ENCODE peak calls at places on chromosomes 16 and 17, in six cellular contexts. One of them, this sample, is unnamed.

GRCh38 chr16:74275031-74275636 is 21.5 kb upstream of the PSMD7 start:
- DNase-seq in Calu3: no peak
- DNase-seq in cardiac muscle cell: peak
- DNase-seq in BJ: no peak
- DNase-seq in tibial nerve: no peak
- DNase-seq in spleen: no peak
- DNase-seq in this sample: no peak

GRCh38 chr16:35908942-35909341 is 2449.5 kb downstream of the TP53TG3F start:
- DNase-seq in Calu3: no peak
- DNase-seq in cardiac muscle cell: no peak
- DNase-seq in BJ: no peak
- DNase-seq in tibial nerve: no peak
- DNase-seq in spleen: no peak
- DNase-seq in this sample: no peak

GRCh38 chr16:87072101-87072500 is 245.1 kb downstream of the C16orf95 start:
- DNase-seq in Calu3: no peak
- DNase-seq in cardiac muscle cell: no peak
- DNase-seq in BJ: no peak
- DNase-seq in tibial nerve: no peak
- DNase-seq in spleen: no peak
- DNase-seq in this sample: no peak

GRCh38 chr17:43456661-43457361 is 27.0 kb upstream of the DHX8 start:
- DNase-seq in Calu3: peak
- DNase-seq in cardiac muscle cell: no peak
- DNase-seq in BJ: no peak
- DNase-seq in tibial nerve: peak
- DNase-seq in spleen: no peak
- DNase-seq in this sample: no peak

GRCh38 chr16:67668495-67669157 is 2.0 kb downstream of the C16orf86 start:
- DNase-seq in Calu3: no peak
- DNase-seq in cardiac muscle cell: no peak
- DNase-seq in BJ: no peak
- DNase-seq in tibial nerve: no peak
- DNase-seq in spleen: no peak
- DNase-seq in this sample: no peak

GRCh38 chr17:64009571-64010402 is 10.6 kb downstream of the ICAM2 start:
- DNase-seq in Calu3: no peak
- DNase-seq in cardiac muscle cell: no peak
- DNase-seq in BJ: no peak
- DNase-seq in tibial nerve: no peak
- DNase-seq in spleen: no peak
- DNase-seq in this sample: no peak

GRCh38 chr16:21608647-21609328 is 9.4 kb downstream of the METTL9 start:
- DNase-seq in Calu3: no peak
- DNase-seq in cardiac muscle cell: no peak
- DNase-seq in BJ: no peak
- DNase-seq in tibial nerve: no peak
- DNase-seq in spleen: no peak
- DNase-seq in this sample: no peak

GRCh38 chr17:76408037-76408849 is 23.8 kb downstream of the SPHK1 start:
- DNase-seq in Calu3: peak
- DNase-seq in cardiac muscle cell: peak
- DNase-seq in BJ: no peak
- DNase-seq in tibial nerve: peak
- DNase-seq in spleen: peak
- DNase-seq in this sample: peak

GRCh38 chr17:57782051-57782490 is 37.0 kb upstream of the CCDC182 start:
- DNase-seq in Calu3: no peak
- DNase-seq in cardiac muscle cell: no peak
- DNase-seq in BJ: no peak
- DNase-seq in tibial nerve: no peak
- DNase-seq in spleen: no peak
- DNase-seq in this sample: no peak

GRCh38 chr16:28317040-28317880 is 24.9 kb downstream of the SBK1 start:
- DNase-seq in Calu3: peak
- DNase-seq in cardiac muscle cell: peak
- DNase-seq in BJ: no peak
- DNase-seq in tibial nerve: peak
- DNase-seq in spleen: peak
- DNase-seq in this sample: peak

GRCh38 chr16:57284206-57284951 is at the start of gene PLLP:
- DNase-seq in Calu3: peak
- DNase-seq in cardiac muscle cell: peak
- DNase-seq in BJ: no peak
- DNase-seq in tibial nerve: no peak
- DNase-seq in spleen: no peak
- DNase-seq in this sample: no peak

GRCh38 chr16:66447491-66447890 is 20.4 kb downstream of the BEAN1 start:
- DNase-seq in Calu3: no peak
- DNase-seq in cardiac muscle cell: no peak
- DNase-seq in BJ: no peak
- DNase-seq in tibial nerve: no peak
- DNase-seq in spleen: peak
- DNase-seq in this sample: no peak

GRCh38 chr17:33370384-33370783 is 77.3 kb upstream of the ASIC2 start:
- DNase-seq in Calu3: no peak
- DNase-seq in cardiac muscle cell: no peak
- DNase-seq in BJ: no peak
- DNase-seq in tibial nerve: no peak
- DNase-seq in spleen: no peak
- DNase-seq in this sample: no peak

GRCh38 chr17:37187262-37187661 is 188.5 kb upstream of the C17orf78 start:
- DNase-seq in Calu3: no peak
- DNase-seq in cardiac muscle cell: no peak
- DNase-seq in BJ: peak
- DNase-seq in tibial nerve: no peak
- DNase-seq in spleen: no peak
- DNase-seq in this sample: no peak

GRCh38 chr16:14268073-14268472 is 197.0 kb downstream of the MRTFB start:
- DNase-seq in Calu3: no peak
- DNase-seq in cardiac muscle cell: no peak
- DNase-seq in BJ: no peak
- DNase-seq in tibial nerve: no peak
- DNase-seq in spleen: no peak
- DNase-seq in this sample: no peak

GRCh38 chr16:27827765-27828164 is 235.7 kb downstream of the GSG1L start:
- DNase-seq in Calu3: no peak
- DNase-seq in cardiac muscle cell: no peak
- DNase-seq in BJ: no peak
- DNase-seq in tibial nerve: no peak
- DNase-seq in spleen: peak
- DNase-seq in this sample: peak

GRCh38 chr17:45139533-45139920 is 4.0 kb downstream of the ACBD4 start:
- DNase-seq in Calu3: no peak
- DNase-seq in cardiac muscle cell: no peak
- DNase-seq in BJ: no peak
- DNase-seq in tibial nerve: no peak
- DNase-seq in spleen: peak
- DNase-seq in this sample: peak

GRCh38 chr17:75683467-75684041 is 16.4 kb downstream of the SAP30BP start:
- DNase-seq in Calu3: peak
- DNase-seq in cardiac muscle cell: no peak
- DNase-seq in BJ: no peak
- DNase-seq in tibial nerve: no peak
- DNase-seq in spleen: no peak
- DNase-seq in this sample: peak

GRCh38 chr17:44220211-44221071 is 966 bp upstream of the UBTF start:
- DNase-seq in Calu3: peak
- DNase-seq in cardiac muscle cell: peak
- DNase-seq in BJ: no peak
- DNase-seq in tibial nerve: no peak
- DNase-seq in spleen: peak
- DNase-seq in this sample: no peak

GRCh38 chr17:10735251-10735650 is 5.4 kb upstream of the TMEM220 start:
- DNase-seq in Calu3: no peak
- DNase-seq in cardiac muscle cell: no peak
- DNase-seq in BJ: no peak
- DNase-seq in tibial nerve: no peak
- DNase-seq in spleen: no peak
- DNase-seq in this sample: no peak

DNA sequence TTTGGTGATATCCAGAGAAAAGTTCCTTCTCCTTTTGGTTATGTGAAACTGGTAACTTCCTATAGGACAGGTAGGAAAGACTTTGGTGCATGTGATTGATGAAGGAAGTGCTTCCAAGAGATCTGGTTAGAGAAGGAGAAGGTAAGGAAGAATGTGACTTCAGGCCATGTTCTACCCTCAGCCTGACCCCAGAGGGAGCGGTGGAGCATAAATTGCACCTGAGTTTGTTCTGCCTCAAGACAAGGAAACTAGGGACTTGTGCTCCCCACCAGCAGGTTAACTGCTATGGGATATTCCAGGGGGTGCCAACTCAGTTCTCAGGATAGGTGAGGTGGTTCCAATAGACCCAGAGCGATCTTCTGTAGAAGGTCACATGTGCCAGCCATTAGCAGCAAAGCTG is 299.3 kb upstream of the XYLT1 start:
- DNase-seq in Calu3: no peak
- DNase-seq in cardiac muscle cell: no peak
- DNase-seq in BJ: no peak
- DNase-seq in tibial nerve: no peak
- DNase-seq in spleen: no peak
- DNase-seq in this sample: no peak
- TF ChIP-seq CTCF in Calu3: no peak
- TF ChIP-seq CTCF in cardiac muscle cell: no peak
- TF ChIP-seq CTCF in BJ: no peak
- TF ChIP-seq CTCF in tibial nerve: no peak
- TF ChIP-seq CTCF in spleen: no peak
- TF ChIP-seq CTCF in this sample: no peak

GRCh38 chr17:83067071-83067717 is 12.2 kb upstream of the METRNL start:
- DNase-seq in Calu3: no peak
- DNase-seq in cardiac muscle cell: no peak
- DNase-seq in BJ: no peak
- DNase-seq in tibial nerve: no peak
- DNase-seq in spleen: peak
- DNase-seq in this sample: peak

GRCh38 chr17:83068641-83069570 is 10.5 kb upstream of the METRNL start:
- DNase-seq in Calu3: no peak
- DNase-seq in cardiac muscle cell: no peak
- DNase-seq in BJ: no peak
- DNase-seq in tibial nerve: no peak
- DNase-seq in spleen: peak
- DNase-seq in this sample: peak

GRCh38 chr17:83069571-83069906 is 9.9 kb upstream of the METRNL start:
- DNase-seq in Calu3: no peak
- DNase-seq in cardiac muscle cell: no peak
- DNase-seq in BJ: no peak
- DNase-seq in tibial nerve: no peak
- DNase-seq in spleen: no peak
- DNase-seq in this sample: no peak

GRCh38 chr17:83065660-83066542 is 13.5 kb upstream of the METRNL start:
- DNase-seq in Calu3: no peak
- DNase-seq in cardiac muscle cell: no peak
- DNase-seq in BJ: no peak
- DNase-seq in tibial nerve: no peak
- DNase-seq in spleen: peak
- DNase-seq in this sample: peak

GRCh38 chr17:83067718-83068261 is 11.6 kb upstream of the METRNL start:
- DNase-seq in Calu3: no peak
- DNase-seq in cardiac muscle cell: peak
- DNase-seq in BJ: no peak
- DNase-seq in tibial nerve: no peak
- DNase-seq in spleen: peak
- DNase-seq in this sample: no peak
- TF ChIP-seq CTCF in Calu3: no peak
- TF ChIP-seq CTCF in cardiac muscle cell: peak
- TF ChIP-seq CTCF in BJ: no peak
- TF ChIP-seq CTCF in tibial nerve: peak
- TF ChIP-seq CTCF in spleen: no peak
- TF ChIP-seq CTCF in this sample: peak

DNA sequence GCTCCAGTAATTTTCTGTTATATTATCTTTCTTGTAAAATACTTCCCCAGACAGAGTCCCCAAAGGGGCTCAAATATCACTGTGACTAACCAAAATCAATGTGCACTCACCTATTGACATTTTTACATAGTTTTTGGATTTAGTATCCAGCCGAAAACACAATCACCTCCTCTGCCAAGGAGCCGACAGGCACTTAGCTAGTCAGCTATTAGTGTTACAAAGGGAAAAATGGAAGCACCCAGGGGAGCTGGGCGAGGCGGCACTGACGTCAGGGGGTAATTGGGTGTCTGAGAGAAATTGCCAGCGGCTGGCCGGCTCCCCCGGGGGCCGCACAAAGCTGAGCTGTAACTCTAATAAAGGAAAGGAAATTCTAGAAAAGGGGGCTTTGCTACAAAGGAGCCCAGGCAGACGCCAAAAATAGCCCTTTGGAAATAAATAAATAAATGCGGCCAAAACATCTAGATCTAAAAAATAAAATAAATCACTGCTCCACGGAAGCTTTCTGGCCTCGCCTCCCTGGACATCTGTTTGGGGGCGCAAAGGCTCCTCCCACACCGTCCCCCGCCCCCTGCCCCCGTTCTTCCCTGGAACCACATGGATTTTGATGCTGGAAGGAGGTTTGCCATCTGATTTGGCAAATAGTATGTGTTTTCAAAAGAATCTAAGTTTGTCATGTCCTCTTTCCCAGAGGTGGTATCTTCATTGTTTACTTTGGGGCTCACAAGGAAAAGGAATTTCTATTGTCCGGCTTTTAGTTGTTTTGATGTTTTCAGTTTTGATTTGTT is 156.8 kb downstream of the ZNF423 start:
- DNase-seq in Calu3: no peak
- DNase-seq in cardiac muscle cell: no peak
- DNase-seq in BJ: no peak
- DNase-seq in tibial nerve: peak
- DNase-seq in spleen: no peak
- DNase-seq in this sample: no peak
- TF ChIP-seq CTCF in Calu3: no peak
- TF ChIP-seq CTCF in cardiac muscle cell: no peak
- TF ChIP-seq CTCF in BJ: no peak
- TF ChIP-seq CTCF in tibial nerve: no peak
- TF ChIP-seq CTCF in spleen: no peak
- TF ChIP-seq CTCF in this sample: no peak

DNA sequence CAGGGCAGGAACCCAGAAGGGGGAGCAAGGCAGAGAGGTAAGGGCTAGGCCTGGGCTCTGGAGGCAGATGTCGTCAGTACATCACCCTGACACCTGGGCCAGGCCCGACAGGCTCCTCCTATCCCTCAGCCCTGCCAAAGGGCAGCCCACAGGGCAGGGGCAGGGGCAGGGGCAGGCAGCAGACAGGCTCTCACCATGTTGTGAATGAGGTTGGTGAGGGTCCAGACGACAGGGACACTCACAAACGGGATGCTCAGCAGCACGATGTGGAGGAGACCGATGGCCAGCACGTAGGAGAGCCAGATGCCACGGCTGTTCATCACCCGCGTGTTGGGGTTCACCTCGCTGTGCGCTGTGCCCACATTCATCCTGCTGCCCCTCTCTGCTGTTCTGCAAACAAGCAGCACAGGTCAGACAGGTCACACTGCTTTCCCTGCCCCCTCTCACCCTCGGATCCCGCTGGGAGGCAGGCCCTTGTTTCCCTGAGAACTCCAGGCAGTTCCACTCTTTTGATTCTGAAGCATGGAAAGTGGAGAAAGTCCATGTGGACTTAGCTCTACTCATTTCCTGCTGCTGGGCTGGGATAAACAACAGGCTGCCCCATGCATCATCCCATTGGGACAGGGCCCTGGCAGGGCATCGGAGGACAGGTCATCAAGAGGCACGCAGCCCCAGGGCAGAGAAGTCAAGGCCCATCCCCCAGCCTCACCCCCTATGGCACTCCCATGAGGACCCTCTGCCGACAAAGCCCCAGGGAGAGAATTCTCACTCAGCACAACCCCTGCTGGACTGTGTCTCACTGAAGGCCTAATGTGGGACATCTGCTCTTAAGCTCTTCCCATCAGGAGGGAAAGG is 3.3 kb downstream of the ORMDL3 start:
- DNase-seq in Calu3: peak
- DNase-seq in cardiac muscle cell: no peak
- DNase-seq in BJ: no peak
- DNase-seq in tibial nerve: no peak
- DNase-seq in spleen: no peak
- DNase-seq in this sample: no peak
- TF ChIP-seq CTCF in Calu3: no peak
- TF ChIP-seq CTCF in cardiac muscle cell: peak
- TF ChIP-seq CTCF in BJ: no peak
- TF ChIP-seq CTCF in tibial nerve: no peak
- TF ChIP-seq CTCF in spleen: no peak
- TF ChIP-seq CTCF in this sample: peak